ENCODE peak calls at places on chromosomes 5 and 9, in four cellular contexts. E is fibroblast of mammary gland; H is heart left ventricle; J is CD8-positive, alpha-beta T cell. M is an unnamed sample.
A peak's percentile ranks its signal among the peaks of the same experiment; 100 is the strongest.

GRCh38 chr9:133571491-133571890 is 37.0 kb downstream of the ADAMTSL2 start:
- DNase-seq in E (no peak), H (no peak), J (no peak), M (no peak)

GRCh38 chr9:102405218-102405867 is 589.8 kb upstream of the CYLC2 start:
- DNase-seq in E (no peak), H (no peak), J (no peak), M (no peak)

GRCh38 chr9:77901038-77901437 is 130.6 kb downstream of the GNAQ start:
- DNase-seq in E (no peak), H (no peak), J (no peak), M (no peak)

GRCh38 chr9:135736979-135737839 is 35.2 kb downstream of the KCNT1 start:
- DNase-seq in E (no peak), H (no peak), J (no peak), M (no peak)

GRCh38 chr9:36802171-36802920 is 229.7 kb downstream of the MELK start:
- DNase-seq in E (peak; percentile 30), H (no peak), J (no peak), M (no peak)

GRCh38 chr5:171975262-171975876 is 31.1 kb downstream of the FBXW11 start:
- DNase-seq in E (no peak), H (no peak), J (no peak), M (no peak)

GRCh38 chr5:133460172-133460758 is 152.1 kb downstream of the FSTL4 start:
- DNase-seq in E (peak; percentile 25), H (no peak), J (no peak), M (no peak)

GRCh38 chr9:88706193-88707112 is 171.5 kb downstream of the NXNL2 start:
- DNase-seq in E (no peak), H (no peak), J (no peak), M (no peak)

GRCh38 chr9:110047955-110048472 is 159.9 kb downstream of the C9orf152 start:
- DNase-seq in E (no peak), H (no peak), J (no peak), M (peak; percentile 15)

GRCh38 chr5:61638476-61638875 is 306.4 kb downstream of the ZSWIM6 start:
- DNase-seq in E (no peak), H (peak; percentile 49), J (no peak), M (no peak)

GRCh38 chr9:87478211-87478992 is 19.3 kb upstream of the DAPK1 start:
- DNase-seq in E (no peak), H (no peak), J (no peak), M (no peak)

GRCh38 chr5:93589348-93589662 is 6.3 kb downstream of the NR2F1 start:
- DNase-seq in E (no peak), H (no peak), J (no peak), M (no peak)

GRCh38 chr9:134439368-134439784 is 113.1 kb downstream of the RXRA start:
- DNase-seq in E (no peak), H (no peak), J (no peak), M (no peak)

GRCh38 chr5:54909911-54910870 is 75.2 kb downstream of the ESM1 start:
- DNase-seq in E (peak; percentile 76), H (no peak), J (no peak), M (no peak)

GRCh38 chr9:444528-444927 is 229.9 kb downstream of the DOCK8 start:
- DNase-seq in E (no peak), H (no peak), J (no peak), M (no peak)

GRCh38 chr5:84088996-84089395 is 295.7 kb downstream of the EDIL3 start:
- DNase-seq in E (peak; percentile 42), H (no peak), J (no peak), M (no peak)

GRCh38 chr5:41747291-41747690 is 122.9 kb downstream of the OXCT1 start:
- DNase-seq in E (peak; percentile 41), H (no peak), J (no peak), M (no peak)

GRCh38 chr5:160315968-160316367 is 3.6 kb upstream of the CCNJL start:
- DNase-seq in E (no peak), H (no peak), J (no peak), M (no peak)

GRCh38 chr9:21056931-21057330 is 20.8 kb downstream of the IFNB1 start:
- DNase-seq in E (peak; percentile 69), H (no peak), J (no peak), M (no peak)

GRCh38 chr5:82106806-82107205 is 135.0 kb downstream of the ATG10 start:
- DNase-seq in E (no peak), H (no peak), J (no peak), M (no peak)

GRCh38 chr5:161230222-161230621 is 316.3 kb downstream of the GABRB2 start:
- DNase-seq in E (no peak), H (no peak), J (no peak), M (no peak)

GRCh38 chr5:172353271-172353807 is 69.8 kb upstream of the UBTD2 start:
- DNase-seq in E (no peak), H (no peak), J (no peak), M (no peak)

GRCh38 chr9:132630116-132630515 is 39.7 kb downstream of the DDX31 start:
- DNase-seq in E (no peak), H (no peak), J (no peak), M (no peak)

GRCh38 chr9:121802753-121803152 is 151.3 kb downstream of the DAB2IP start:
- DNase-seq in E (no peak), H (no peak), J (no peak), M (no peak)

GRCh38 chr9:126676685-126677143 is 63.0 kb downstream of the LMX1B start:
- DNase-seq in E (no peak), H (no peak), J (no peak), M (no peak)

DNA sequence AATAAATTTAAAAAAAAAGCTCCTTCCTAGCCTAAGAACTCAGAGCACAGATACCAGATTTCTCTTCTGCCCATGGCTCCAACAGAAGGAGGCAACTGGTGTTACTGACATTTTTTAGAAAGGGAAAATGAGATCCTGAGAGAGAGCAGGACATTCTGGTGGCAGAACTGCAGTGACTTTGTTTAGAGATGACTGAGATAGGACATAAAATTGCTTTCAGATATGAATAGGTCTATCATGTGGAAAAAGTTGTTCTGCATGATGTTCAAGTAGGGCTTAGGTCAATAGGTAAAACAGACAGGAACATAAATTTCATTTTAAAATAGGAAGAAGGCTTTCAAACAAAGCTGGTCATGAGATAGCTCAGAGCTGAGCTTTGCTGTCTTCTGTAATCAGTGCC is 49.6 kb downstream of the NIPAL4 start:
- DNase-seq in E (no peak), H (no peak), J (no peak), M (no peak)
- TF ChIP-seq CTCF in E (no peak), H (no peak), J (no peak), M (no peak)

GRCh38 chr5:157267766-157268480 is 2.0 kb downstream of the CYFIP2 start:
- DNase-seq in E (no peak), H (no peak), J (no peak), M (no peak)

GRCh38 chr5:157267025-157267424 is 1.1 kb downstream of the CYFIP2 start:
- DNase-seq in E (no peak), H (no peak), J (no peak), M (no peak)

GRCh38 chr5:157269165-157269671 is 3.3 kb downstream of the CYFIP2 start:
- DNase-seq in E (no peak), H (no peak), J (no peak), M (no peak)

GRCh38 chr5:157265714-157266285 is at the start of gene CYFIP2:
- DNase-seq in E (no peak), H (peak; percentile 69), J (peak; percentile 74), M (peak; percentile 72)

DNA sequence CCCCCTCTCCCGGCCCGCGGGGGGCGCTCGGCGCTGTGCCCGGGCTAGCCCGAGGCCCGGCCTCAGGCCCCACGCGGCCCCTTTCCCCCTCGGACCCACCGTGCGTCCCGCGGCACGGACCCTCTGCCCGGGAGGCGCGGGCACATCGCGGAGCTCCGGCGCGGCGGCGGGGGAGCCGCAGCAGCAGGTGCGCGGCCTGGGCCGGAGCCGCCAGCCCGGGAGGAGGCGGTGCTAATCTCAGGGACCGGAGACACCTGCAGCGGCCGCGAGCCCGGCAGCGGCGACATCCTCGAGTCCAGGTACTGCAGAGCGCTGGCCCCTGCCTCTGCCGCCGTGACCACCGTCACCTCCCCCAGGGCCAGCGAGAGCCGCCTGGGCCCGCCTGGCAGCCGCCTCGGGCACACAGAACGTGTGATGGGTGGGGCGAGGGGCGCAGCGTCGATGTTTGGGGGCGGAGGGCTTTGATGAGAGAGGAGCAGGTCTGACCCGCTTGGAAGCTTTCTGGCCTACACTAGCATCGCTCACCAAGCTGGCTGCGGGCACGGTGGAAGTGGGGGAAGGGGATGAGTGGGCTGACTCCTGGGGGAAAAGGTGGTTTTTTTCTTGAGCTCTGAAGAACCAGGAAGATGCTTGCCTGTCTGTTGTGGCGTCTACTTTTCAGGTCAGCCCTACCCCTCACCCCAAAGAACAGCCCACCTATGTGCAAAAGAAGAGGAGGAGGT is 524 bp downstream of the CYFIP2 start:
- DNase-seq in E (no peak), H (no peak), J (no peak), M (peak; percentile 51)
- TF ChIP-seq CTCF in E (no peak), H (no peak), J (no peak), M (peak; percentile 42)

GRCh38 chr5:109689740-109690455 is at the start of gene MAN2A1:
- DNase-seq in E (peak; percentile 62), H (peak; percentile 82), J (peak; percentile 68), M (peak; percentile 52)

GRCh38 chr5:109688647-109688998 is 1.1 kb upstream of the MAN2A1 start:
- DNase-seq in E (peak; percentile 63), H (no peak), J (no peak), M (peak; percentile 10)

GRCh38 chr5:109690456-109691247 is 925 bp downstream of the MAN2A1 start:
- DNase-seq in E (peak; percentile 88), H (peak; percentile 80), J (peak; percentile 21), M (peak; percentile 37)

GRCh38 chr5:109691248-109691574 is 1.5 kb downstream of the MAN2A1 start:
- DNase-seq in E (no peak), H (no peak), J (no peak), M (no peak)

DNA sequence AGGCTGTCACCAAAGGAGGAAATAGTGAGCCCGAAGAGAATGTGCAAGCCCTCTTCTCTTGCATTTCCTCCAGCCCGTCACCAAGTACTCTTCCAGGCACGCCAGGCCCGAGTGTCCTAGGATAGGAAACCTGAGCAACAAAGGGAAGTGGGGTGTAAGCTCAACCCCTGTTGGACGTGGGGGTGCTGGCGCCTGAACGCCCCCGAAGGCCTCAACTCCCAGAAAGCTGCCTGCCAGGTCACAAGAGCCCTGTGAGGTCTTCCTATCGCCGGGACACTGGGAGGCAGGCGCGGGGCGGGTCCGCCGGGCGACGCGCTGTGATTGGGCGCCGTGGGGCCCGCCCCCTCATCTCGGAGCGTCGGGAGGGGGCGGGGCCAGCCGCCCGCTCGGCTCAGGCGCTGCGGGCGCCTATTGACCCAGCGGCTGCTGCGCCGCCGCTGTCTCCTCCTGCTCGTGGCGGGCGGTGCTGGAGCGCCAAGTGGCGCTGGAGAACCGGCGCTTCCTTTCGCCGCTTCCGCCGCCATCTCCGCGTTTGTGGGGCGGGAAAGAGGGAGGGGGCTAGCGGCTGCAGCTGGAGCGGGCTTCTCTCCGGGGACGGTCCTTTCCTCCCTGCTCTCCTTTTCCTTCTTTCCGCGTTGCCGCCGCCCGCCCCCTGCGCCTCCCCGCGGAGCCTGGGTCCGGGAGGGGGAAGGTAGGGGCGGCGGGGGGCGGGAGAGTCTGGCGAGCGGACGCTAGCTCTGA is 558 bp upstream of the MAN2A1 start:
- DNase-seq in E (peak; percentile 81), H (peak; percentile 89), J (peak; percentile 50), M (peak; percentile 68)
- TF ChIP-seq CTCF in E (no peak), H (no peak), J (no peak), M (no peak)

GRCh38 chr9:98798254-98798653 is 1.9 kb upstream of the ANKS6 start:
- DNase-seq in E (no peak), H (no peak), J (no peak), M (no peak)

GRCh38 chr9:98797491-98797890 is 1.1 kb upstream of the ANKS6 start:
- DNase-seq in E (no peak), H (no peak), J (no peak), M (no peak)

GRCh38 chr9:98795295-98795955 is 930 bp downstream of the ANKS6 start:
- DNase-seq in E (no peak), H (no peak), J (no peak), M (no peak)

GRCh38 chr9:98795970-98796363 is 388 bp downstream of the ANKS6 start:
- DNase-seq in E (no peak), H (no peak), J (no peak), M (peak; percentile 31)

GRCh38 chr9:98796364-98797101 is at the start of gene ANKS6:
- DNase-seq in E (peak; percentile 65), H (peak; percentile 85), J (peak; percentile 63), M (peak; percentile 91)
- TF ChIP-seq CTCF in E (no peak), H (peak; percentile 43), J (peak; percentile 28), M (peak; percentile 64)

M was measured in progenitor cell of endocrine pancreas.